ENCODE peak calls at places on chromosomes 5 and 9, in five cellular contexts. S, Y, R, H and X are unnamed samples.

GRCh38 chr9:78026947-78027346 is 4.7 kb downstream of the GNAQ start:
- DNase-seq in S (no peak), Y (peak), H (no peak), R (no peak), X (peak)

GRCh38 chr9:738209-738915 is 103.1 kb upstream of the DMRT1 start:
- DNase-seq in H (no peak), S (peak), R (no peak), Y (peak), X (peak)

GRCh38 chr9:83315649-83316048 is 222.6 kb downstream of the FRMD3 start:
- DNase-seq in H (no peak), S (no peak), Y (no peak), R (no peak), X (no peak)

GRCh38 chr9:4515958-4516375 is 25.7 kb downstream of the SLC1A1 start:
- DNase-seq in S (no peak), Y (peak), R (no peak), H (no peak), X (no peak)

GRCh38 chr9:13705913-13706312 is 426.4 kb upstream of the MPDZ start:
- DNase-seq in S (no peak), Y (peak), R (peak), H (no peak), X (no peak)

GRCh38 chr9:135490166-135490870 is 10.2 kb upstream of the MRPS2 start:
- DNase-seq in H (no peak), R (no peak), S (no peak), Y (no peak), X (no peak)

GRCh38 chr5:178532666-178533065 is 57.5 kb downstream of the COL23A1 start:
- DNase-seq in Y (no peak), R (no peak), S (no peak), H (no peak), X (no peak)

GRCh38 chr9:119436261-119436660 is 67.0 kb upstream of the BRINP1 start:
- DNase-seq in R (no peak), H (no peak), S (no peak), Y (no peak), X (no peak)

GRCh38 chr5:132770476-132771159 is 6.4 kb downstream of the SEPTIN8 start:
- DNase-seq in R (peak), S (no peak), Y (peak), H (no peak), X (no peak)

GRCh38 chr9:76456202-76456926 is 2.6 kb upstream of the GCNT1 start:
- DNase-seq in R (peak), Y (peak), H (peak), S (peak), X (peak)

GRCh38 chr9:86281577-86282076 is 711 bp downstream of the ISCA1 start:
- DNase-seq in H (no peak), Y (peak), S (no peak), R (no peak), X (peak)

GRCh38 chr9:31243386-31243785 is 1141.1 kb upstream of the ACO1 start:
- DNase-seq in S (no peak), Y (peak), H (no peak), R (no peak), X (no peak)

GRCh38 chr5:761206-761771 is 23.2 kb downstream of the ZDHHC11B start:
- DNase-seq in S (no peak), R (no peak), H (no peak), Y (no peak), X (no peak)

GRCh38 chr9:77588319-77588937 is 59.7 kb downstream of the GNA14 start:
- DNase-seq in Y (peak), S (peak), H (no peak), R (peak), X (peak)

GRCh38 chr9:16413509-16414016 is 456.9 kb downstream of the BNC2 start:
- DNase-seq in R (no peak), Y (peak), H (no peak), S (no peak), X (no peak)

GRCh38 chr5:57495688-57496087 is 13.1 kb upstream of the ACTBL2 start:
- DNase-seq in S (no peak), H (no peak), Y (no peak), R (no peak), X (peak)

GRCh38 chr9:31969552-31969951 is 414.9 kb upstream of the ACO1 start:
- DNase-seq in S (no peak), R (no peak), H (no peak), Y (no peak), X (no peak)

GRCh38 chr9:91253488-91253887 is 108.2 kb downstream of the AUH start:
- DNase-seq in Y (no peak), R (no peak), S (no peak), H (peak), X (no peak)

GRCh38 chr5:52999357-52999949 is 10.3 kb downstream of the ITGA2 start:
- DNase-seq in Y (peak), H (no peak), S (no peak), R (no peak), X (peak)

GRCh38 chr9:135103001-135103446 is 15.6 kb downstream of the OLFM1 start:
- DNase-seq in S (no peak), H (no peak), Y (no peak), R (no peak), X (no peak)

GRCh38 chr9:70255521-70255920 is 3.3 kb upstream of the SMC5 start:
- DNase-seq in S (no peak), Y (no peak), R (no peak), H (no peak), X (no peak)

GRCh38 chr5:125034331-125034730 is 287.9 kb upstream of the ZNF608 start:
- DNase-seq in S (no peak), Y (no peak), H (no peak), R (no peak), X (no peak)

GRCh38 chr5:169566202-169566601 is 17.4 kb upstream of the SPDL1 start:
- DNase-seq in R (no peak), Y (no peak), H (no peak), S (no peak), X (no peak)

GRCh38 chr5:116769470-116769869 is 194.8 kb upstream of the SEMA6A start:
- DNase-seq in H (no peak), Y (no peak), S (no peak), R (no peak), X (no peak)

GRCh38 chr5:3590253-3590966 is 5.2 kb upstream of the IRX1 start:
- DNase-seq in S (no peak), Y (no peak), H (no peak), R (no peak), X (no peak)

GRCh38 chr5:179599566-179599965 is 23.9 kb downstream of the HNRNPH1 start:
- DNase-seq in R (no peak), Y (no peak), H (no peak), S (no peak), X (no peak)

GRCh38 chr5:958701-959571 is 49.7 kb upstream of the NKD2 start:
- DNase-seq in H (no peak), S (peak), Y (peak), R (no peak), X (no peak)

GRCh38 chr9:93329632-93330286 is 121.7 kb upstream of the FAM120A start:
- DNase-seq in R (no peak), Y (no peak), H (no peak), S (no peak), X (peak)

GRCh38 chr5:152140391-152140790 is 215.7 kb upstream of the GLRA1 start:
- DNase-seq in H (no peak), Y (no peak), S (no peak), R (no peak), X (no peak)

GRCh38 chr5:170522211-170523128 is 18.6 kb downstream of the KCNIP1 start:
- DNase-seq in R (no peak), Y (peak), H (no peak), S (peak), X (peak)

GRCh38 chr9:98993570-98993945 is 49.9 kb downstream of the COL15A1 start:
- DNase-seq in Y (no peak), S (peak), R (no peak), H (no peak), X (no peak)

GRCh38 chr9:98991981-98992884 is 48.5 kb downstream of the COL15A1 start:
- DNase-seq in S (no peak), Y (no peak), R (no peak), H (no peak), X (no peak)

GRCh38 chr9:98994226-98995058 is 50.7 kb downstream of the COL15A1 start:
- DNase-seq in S (no peak), Y (no peak), R (no peak), H (no peak), X (no peak)

GRCh38 chr9:98995059-98995665 is 51.5 kb downstream of the COL15A1 start:
- DNase-seq in H (no peak), R (no peak), Y (peak), S (no peak), X (no peak)

DNA sequence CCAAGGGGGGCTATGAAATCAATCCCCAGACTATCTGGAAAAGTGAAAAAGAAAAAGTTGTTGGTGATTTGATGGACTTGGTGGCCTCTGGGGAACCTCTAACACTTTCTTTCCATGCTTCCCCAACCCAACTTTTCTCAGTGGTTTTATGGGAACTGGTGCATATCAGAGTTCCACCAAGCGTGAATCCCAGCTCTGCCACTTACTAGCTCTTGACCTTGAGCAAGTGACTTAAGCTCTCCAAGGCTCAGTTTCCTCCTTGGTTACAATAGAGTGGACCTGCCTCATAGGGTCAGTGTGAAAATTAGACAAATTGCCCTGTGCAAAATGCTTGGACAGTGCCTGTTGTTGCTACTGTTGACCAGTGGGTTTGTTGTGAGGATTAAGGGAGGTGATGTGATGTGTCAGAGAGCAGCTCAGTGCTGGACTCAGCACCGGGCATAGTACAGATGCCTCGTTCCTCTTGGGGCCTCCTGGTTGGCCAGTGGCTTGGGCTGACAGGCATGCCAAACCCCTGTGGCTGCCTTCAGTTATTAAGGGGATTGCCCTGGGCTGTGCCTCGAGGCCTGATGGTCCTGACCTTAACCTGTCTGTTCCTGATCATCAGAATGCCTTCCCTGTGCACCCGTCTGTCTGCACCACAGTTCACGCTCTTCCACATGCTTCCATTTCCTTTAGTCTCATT is 49.3 kb downstream of the COL15A1 start:
- DNase-seq in R (no peak), H (no peak), Y (no peak), S (no peak), X (no peak)
- H3K4me3 ChIP-seq in R (no peak), H (no peak), Y (no peak), S (no peak), X (no peak)

DNA sequence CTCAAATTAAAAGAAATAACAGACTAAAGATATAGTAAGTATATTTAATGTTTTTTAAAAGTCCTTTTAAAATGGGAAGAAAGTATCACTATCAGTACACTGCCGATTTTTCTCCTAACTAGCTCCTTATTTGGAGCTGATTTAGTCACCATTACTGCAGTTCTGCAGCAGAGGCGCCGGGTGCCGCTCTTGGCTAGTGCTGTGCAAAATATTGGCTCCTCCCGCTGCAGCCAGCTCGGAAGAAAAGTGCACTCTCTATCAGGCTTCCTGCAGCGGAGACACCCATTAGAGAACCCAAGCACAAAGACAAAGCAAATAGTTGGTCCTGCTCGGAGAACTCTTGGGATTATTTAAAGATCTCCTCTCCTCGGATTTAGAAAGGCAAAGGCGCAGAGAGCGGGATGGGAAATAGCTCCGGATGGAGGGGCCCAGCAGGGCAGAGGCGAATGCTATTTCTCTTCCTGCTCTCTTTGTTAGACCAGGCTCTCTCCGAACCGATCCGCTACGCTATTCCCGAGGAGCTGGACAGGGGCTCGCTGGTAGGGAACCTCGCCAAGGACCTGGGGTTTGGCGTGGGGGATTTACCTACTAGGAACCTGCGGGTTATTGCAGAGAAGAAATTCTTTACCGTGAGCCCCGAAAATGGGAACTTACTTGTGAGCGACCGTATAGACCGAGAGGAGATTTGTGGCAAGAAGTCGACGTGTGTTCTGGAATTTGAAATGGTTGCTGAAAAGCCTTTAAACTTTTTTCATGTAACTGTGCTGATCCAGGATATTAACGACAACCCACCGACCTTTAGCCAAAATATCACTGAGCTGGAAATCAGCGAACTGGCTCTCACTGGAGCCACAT is at the start of gene PCDHGB3:
- DNase-seq in H (no peak), R (peak), Y (peak), S (no peak), X (peak)
- H3K4me3 ChIP-seq in H (peak), R (no peak), Y (peak), S (no peak), X (peak)

GRCh38 chr9:136978073-136978864 is 965 bp downstream of the PTGDS start:
- DNase-seq in S (no peak), H (peak), R (peak), Y (peak), X (peak)

GRCh38 chr9:136974834-136975535 is 2.3 kb upstream of the PTGDS start:
- DNase-seq in R (no peak), H (no peak), Y (no peak), S (no peak), X (peak)

GRCh38 chr9:136978865-136979544 is 1.7 kb downstream of the PTGDS start:
- DNase-seq in R (no peak), Y (no peak), H (no peak), S (no peak), X (no peak)

GRCh38 chr9:136975624-136976023 is 1.7 kb upstream of the PTGDS start:
- DNase-seq in S (no peak), Y (no peak), R (no peak), H (no peak), X (no peak)

DNA sequence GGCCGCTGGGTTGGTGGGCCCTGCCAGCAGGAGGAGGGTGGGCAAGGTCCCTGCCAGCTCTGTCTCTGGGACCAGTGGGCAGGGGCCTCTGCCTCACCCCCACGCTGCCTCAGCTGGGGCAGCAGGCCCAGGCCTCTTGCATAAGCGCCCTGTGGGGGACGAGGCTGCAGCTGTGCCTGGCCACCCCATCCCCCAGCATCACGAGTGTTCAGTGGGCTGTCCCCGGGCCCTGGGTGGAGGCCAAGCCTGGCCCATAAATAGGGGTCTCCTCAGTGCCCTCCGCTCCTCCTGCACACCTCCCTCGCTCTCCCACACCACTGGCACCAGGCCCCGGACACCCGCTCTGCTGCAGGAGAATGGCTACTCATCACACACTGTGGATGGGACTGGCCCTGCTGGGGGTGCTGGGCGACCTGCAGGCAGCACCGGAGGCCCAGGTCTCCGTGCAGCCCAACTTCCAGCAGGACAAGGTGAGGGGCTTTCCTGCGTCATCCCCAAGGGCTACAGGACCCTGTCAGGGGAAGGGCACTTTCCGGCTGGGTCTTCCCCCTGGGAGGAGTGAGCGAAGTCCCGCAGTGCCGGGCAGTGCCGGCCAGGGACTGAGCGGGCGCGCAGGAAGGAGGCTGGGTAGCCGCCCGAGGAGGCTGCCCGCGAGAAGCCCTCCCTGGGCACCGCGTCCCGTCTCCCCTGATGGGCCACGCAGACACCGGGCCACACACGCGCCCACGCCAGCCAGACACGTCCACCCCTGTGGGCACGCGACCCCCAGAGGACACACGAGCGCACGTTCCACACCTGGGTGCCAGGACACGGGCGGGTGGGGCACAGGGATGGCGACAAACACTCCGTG is at the start of gene PTGDS:
- DNase-seq in H (no peak), S (no peak), R (no peak), Y (peak), X (no peak)
- H3K4me3 ChIP-seq in H (peak), S (peak), R (no peak), Y (peak), X (peak)

GRCh38 chr5:181184845-181185216 is 20.2 kb downstream of the TRIM7 start:
- DNase-seq in S (no peak), H (no peak), R (no peak), Y (no peak), X (no peak)
- H3K4me3 ChIP-seq in S (peak), H (peak), R (no peak), Y (no peak), X (peak)

GRCh38 chr9:37966443-37967271 is 62.7 kb upstream of the SLC25A51 start:
- DNase-seq in H (no peak), Y (no peak), R (peak), S (no peak), X (peak)
- H3K4me3 ChIP-seq in H (no peak), Y (no peak), R (no peak), S (no peak), X (no peak)

GRCh38 chr9:129962376-129962765 is 80.6 kb downstream of the FNBP1 start:
- DNase-seq in Y (no peak), H (no peak), R (no peak), S (no peak), X (no peak)
- H3K4me3 ChIP-seq in Y (peak), H (peak), R (peak), S (peak), X (peak)